ENCODE peak calls at places on chromosomes 4 and X, in six cellular contexts. G, J, Q, R, Y and D are unnamed samples.

GRCh38 chr4:166049036-166049435 is 176.0 kb downstream of the TLL1 start:
- DNase-seq in R (no peak), J (no peak), G (no peak), Q (no peak), Y (no peak), D (no peak)

GRCh38 chr4:45971108-45971507 is 152.7 kb downstream of the GABRG1 start:
- DNase-seq in J (no peak), Y (no peak), R (no peak), Q (no peak), G (no peak), D (no peak)

GRCh38 chrX:16082470-16083085 is 40.8 kb upstream of the GRPR start:
- DNase-seq in R (no peak), J (no peak), G (no peak), Q (no peak), Y (no peak), D (no peak)

GRCh38 chrX:11787564-11787963 is 29.5 kb downstream of the MSL3 start:
- DNase-seq in Y (peak), Q (peak), R (no peak), G (peak), J (peak), D (peak)

GRCh38 chr4:108834787-108835384 is 72.0 kb upstream of the ETNPPL start:
- DNase-seq in G (peak), J (no peak), Y (no peak), Q (no peak), R (no peak), D (peak)

GRCh38 chr4:110196871-110197420 is 1.5 kb downstream of the ELOVL6 start:
- DNase-seq in R (no peak), Q (peak), Y (peak), J (peak), G (peak), D (peak)

GRCh38 chrX:31670245-31670644 is 598.4 kb upstream of the FTHL17 start:
- DNase-seq in G (no peak), R (no peak), Y (no peak), Q (no peak), J (no peak), D (peak)

GRCh38 chr4:63728480-63729177 is 680.6 kb downstream of the TECRL start:
- DNase-seq in R (no peak), Q (peak), G (no peak), J (peak), Y (no peak), D (no peak)

GRCh38 chr4:42104521-42104920 is 47.9 kb downstream of the BEND4 start:
- DNase-seq in G (peak), Q (no peak), R (no peak), Y (no peak), J (no peak), D (peak)

GRCh38 chr4:83757121-83757621 is 221.3 kb downstream of the GPAT3 start:
- DNase-seq in G (no peak), Y (no peak), Q (no peak), R (no peak), J (no peak), D (no peak)

GRCh38 chr4:85153221-85153620 is 186.7 kb upstream of the WDFY3 start:
- DNase-seq in R (no peak), Y (no peak), Q (no peak), J (no peak), G (no peak), D (peak)

GRCh38 chrX:40058719-40059118 is 39.0 kb downstream of the BCOR start:
- DNase-seq in J (no peak), R (no peak), Q (peak), G (no peak), Y (no peak), D (no peak)

GRCh38 chr4:57233391-57233790 is 123.2 kb upstream of the IGFBP7 start:
- DNase-seq in J (no peak), G (peak), Y (no peak), Q (no peak), R (no peak), D (peak)

GRCh38 chr4:97367878-97368277 is 775.4 kb downstream of the STPG2 start:
- DNase-seq in Q (no peak), R (no peak), Y (no peak), J (no peak), G (peak), D (peak)

GRCh38 chrX:94058728-94059382 is 384.8 kb downstream of the FAM133A start:
- DNase-seq in G (no peak), R (no peak), J (no peak), Q (no peak), Y (no peak), D (peak)
- TF ChIP-seq CTCF in G (no peak), R (no peak), J (no peak), Q (no peak), Y (peak), D (peak)

GRCh38 chr4:169791527-169792156 is 33.9 kb upstream of the HPF1 start:
- DNase-seq in J (no peak), R (no peak), Q (no peak), Y (peak), G (peak), D (peak)
- H3K4me3 ChIP-seq in J (peak), R (peak), Q (no peak), Y (peak), G (peak), D (peak)

GRCh38 chr4:170145120-170145519 is 55.4 kb upstream of the AADAT start:
- DNase-seq in J (no peak), Q (no peak), Y (no peak), G (no peak), R (no peak), D (no peak)
- TF ChIP-seq CTCF in J (no peak), Q (no peak), Y (no peak), G (no peak), R (no peak), D (no peak)

DNA sequence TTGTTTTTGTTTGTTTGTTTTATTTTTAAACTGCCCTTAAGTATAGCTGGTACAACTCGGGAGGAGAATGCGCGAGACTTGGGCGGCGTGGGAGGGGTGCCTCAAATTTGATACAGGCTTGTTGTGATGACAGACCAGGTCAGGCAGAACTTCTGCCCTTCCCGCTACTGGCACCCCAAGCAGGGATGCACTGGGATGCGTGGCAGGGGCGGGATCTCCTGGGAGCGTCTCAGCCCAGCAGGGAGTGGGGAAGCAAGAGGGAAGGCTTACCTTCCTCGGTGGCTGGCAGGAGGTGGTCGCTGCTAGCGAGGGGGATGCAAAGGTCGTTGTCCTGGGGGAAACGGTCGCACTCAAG is 842 bp downstream of the SFRP2 start:
- DNase-seq in Y (no peak), Q (no peak), G (no peak), R (no peak), J (peak), D (no peak)
- H3K4me3 ChIP-seq in Y (peak), Q (no peak), G (no peak), R (no peak), J (no peak), D (no peak)

GRCh38 chr4:140427104-140427918 is at the start of gene CLGN:
- DNase-seq in G (peak), Y (peak), R (no peak), J (peak), Q (no peak), D (peak)
- TF ChIP-seq CTCF in G (peak), Y (peak), R (peak), J (peak), Q (no peak), D (peak)

GRCh38 chrX:38770152-38770551 is 31.1 kb upstream of the MID1IP1 start:
- DNase-seq in R (no peak), G (no peak), Y (no peak), Q (no peak), J (no peak), D (no peak)
- H3K4me3 ChIP-seq in R (no peak), G (no peak), Y (no peak), Q (no peak), J (no peak), D (no peak)

DNA sequence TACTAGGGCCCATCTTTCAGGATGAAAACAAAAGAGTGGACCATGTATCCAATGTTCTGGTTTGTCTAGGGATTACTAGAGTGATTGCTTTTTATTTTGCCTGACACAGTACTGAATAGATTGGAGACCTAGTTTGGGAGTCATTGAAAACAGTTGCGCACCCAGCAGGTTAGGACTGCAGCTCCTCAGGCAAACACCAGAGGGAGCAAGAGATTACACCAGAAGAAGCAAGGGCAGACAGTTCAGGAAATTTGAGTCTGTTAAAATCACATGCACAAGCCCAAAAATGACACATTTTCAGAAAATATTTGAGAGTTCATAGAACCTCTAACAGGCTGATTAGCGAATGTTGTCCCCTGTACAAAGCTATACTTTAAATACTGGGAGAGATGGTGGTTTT is 55.6 kb downstream of the CYLC1 start:
- DNase-seq in R (no peak), J (no peak), Q (no peak), Y (no peak), G (no peak), D (no peak)
- TF ChIP-seq CTCF in R (peak), J (no peak), Q (no peak), Y (peak), G (peak), D (peak)

GRCh38 chr4:73599182-73599581 is 21.1 kb downstream of the RASSF6 start:
- DNase-seq in Q (no peak), Y (no peak), G (peak), J (no peak), R (no peak), D (peak)
- H3K4me3 ChIP-seq in Q (no peak), Y (no peak), G (no peak), J (no peak), R (no peak), D (no peak)

GRCh38 chrX:104372547-104372946 is 117.8 kb upstream of the ESX1 start:
- DNase-seq in R (no peak), Q (no peak), J (no peak), G (no peak), Y (no peak), D (no peak)

GRCh38 chrX:104370089-104370488 is 115.4 kb upstream of the ESX1 start:
- DNase-seq in G (no peak), J (no peak), R (no peak), Q (no peak), Y (no peak), D (no peak)
- TF ChIP-seq CTCF in G (no peak), J (no peak), R (no peak), Q (no peak), Y (no peak), D (peak)